ENCODE peak calls at places on chromosomes 2 and 18, in nine cellular contexts. F, W, B, H, Q, J, Y, T and V are unnamed samples.

GRCh38 chr2:109670556-109671411 is 56.6 kb downstream of the SOWAHC start:
- DNase-seq in F (no peak), W (no peak), B (no peak), H (no peak), Q (no peak), J (no peak), Y (no peak), T (no peak), V (no peak)

GRCh38 chr2:46194856-46195255 is 102.4 kb upstream of the EPAS1 start:
- DNase-seq in F (no peak), W (no peak), B (no peak), H (no peak), Q (no peak), J (no peak), Y (no peak), T (no peak), V (no peak)

GRCh38 chr2:183927367-183928355 is 670.7 kb upstream of the ZNF804A start:
- DNase-seq in F (no peak), W (no peak), B (no peak), H (no peak), Q (no peak), J (peak), Y (no peak), T (peak), V (no peak)

GRCh38 chr2:190838492-190838910 is 42.1 kb upstream of the GLS start:
- DNase-seq in F (no peak), W (no peak), B (no peak), H (no peak), Q (no peak), J (peak), Y (no peak), T (no peak), V (no peak)

GRCh38 chr2:146873056-146873455 is 971.8 kb upstream of the ACVR2A start:
- DNase-seq in F (no peak), W (no peak), B (no peak), H (no peak), Q (no peak), J (no peak), Y (no peak), T (no peak), V (no peak)

GRCh38 chr18:77068321-77068841 is 64.2 kb downstream of the MBP start:
- DNase-seq in F (peak), W (no peak), B (no peak), H (no peak), Q (no peak), J (no peak), Y (no peak), T (no peak), V (no peak)

GRCh38 chr2:128783193-128783671 is 464.6 kb upstream of the HS6ST1 start:
- DNase-seq in F (peak), W (no peak), B (no peak), H (no peak), Q (no peak), J (no peak), Y (no peak), T (no peak), V (no peak)

GRCh38 chr2:30710016-30710415 is 97.2 kb downstream of the CAPN13 start:
- DNase-seq in F (no peak), W (no peak), B (no peak), H (no peak), Q (no peak), J (no peak), Y (no peak), T (no peak), V (no peak)

GRCh38 chr2:72041638-72042111 is 106.0 kb downstream of the CYP26B1 start:
- DNase-seq in F (no peak), W (no peak), B (no peak), H (peak), Q (no peak), J (no peak), Y (no peak), T (no peak), V (no peak)

GRCh38 chr18:52617931-52618330 is 277.9 kb downstream of the DCC start:
- DNase-seq in F (no peak), W (no peak), B (no peak), H (no peak), Q (no peak), J (no peak), Y (no peak), T (no peak), V (no peak)

GRCh38 chr2:53353372-53354111 is 414.1 kb upstream of the CHAC2 start:
- DNase-seq in F (no peak), W (no peak), B (no peak), H (no peak), Q (no peak), J (peak), Y (no peak), T (peak), V (no peak)